ENCODE peak calls at places on chromosomes 7 and 10, in six cellular contexts. O is upper lobe of left lung, Z is left ventricle myocardium inferior, B is psoas muscle, G is type B pancreatic cell, P is epithelial cell of esophagus. D is an unnamed sample.

GRCh38 chr7:156065400-156065799 is 253.1 kb upstream of the SHH start:
- DNase-seq in B (no peak), P (no peak), O (no peak), G (no peak), Z (no peak), D (no peak)

GRCh38 chr7:138431517-138431916 is 28.5 kb upstream of the TRIM24 start:
- DNase-seq in G (no peak), B (no peak), P (peak; percentile 70), Z (no peak), O (no peak), D (no peak)

GRCh38 chr7:18401757-18402156 is 93.8 kb upstream of the HDAC9 start:
- DNase-seq in O (no peak), G (no peak), Z (no peak), B (no peak), P (no peak), D (no peak)

GRCh38 chr7:151142686-151143040 is 24.8 kb downstream of the GBX1 start:
- DNase-seq in B (no peak), G (no peak), O (no peak), P (no peak), Z (no peak), D (no peak)

GRCh38 chr7:69598487-69599148 is 343 bp downstream of the AUTS2 start:
- DNase-seq in P (peak; percentile 25), Z (no peak), O (no peak), B (peak; percentile 26), G (peak; percentile 70), D (peak; percentile 27)

GRCh38 chr7:11193131-11193867 is 219.6 kb downstream of the PHF14 start:
- DNase-seq in B (no peak), O (peak; percentile 58), Z (no peak), P (peak; percentile 51), G (no peak), D (no peak)

GRCh38 chr7:47414342-47415288 is 167.3 kb downstream of the TNS3 start:
- DNase-seq in P (no peak), O (no peak), Z (no peak), B (no peak), G (no peak), D (no peak)

GRCh38 chr7:106166651-106167342 is 54.7 kb upstream of the SYPL1 start:
- DNase-seq in G (no peak), Z (no peak), O (peak; percentile 49), B (no peak), P (peak; percentile 78), D (peak; percentile 70)

GRCh38 chr7:37011151-37011890 is 287.0 kb upstream of the AOAH start:
- DNase-seq in O (no peak), B (no peak), Z (no peak), G (no peak), P (no peak), D (no peak)

GRCh38 chr7:130560972-130561371 is 69.1 kb downstream of the MEST start:
- DNase-seq in O (no peak), P (peak; percentile 76), Z (no peak), G (no peak), B (no peak), D (peak; percentile 26)

GRCh38 chr7:149760538-149760937 is 12.8 kb downstream of the ZNF467 start:
- DNase-seq in P (no peak), O (no peak), G (no peak), B (no peak), Z (no peak), D (no peak)

GRCh38 chr10:123624086-123624485 is 42.1 kb upstream of the GPR26 start:
- DNase-seq in Z (no peak), O (no peak), G (no peak), P (no peak), B (no peak), D (no peak)

GRCh38 chr10:69475433-69475830 is 24.2 kb downstream of the TSPAN15 start:
- DNase-seq in B (no peak), O (no peak), P (no peak), Z (no peak), G (no peak), D (no peak)

GRCh38 chr7:38318241-38318640 is 44.8 kb upstream of the TARP start:
- DNase-seq in P (peak; percentile 13), B (no peak), Z (no peak), O (no peak), G (no peak), D (no peak)

GRCh38 chr10:31374146-31374696 is 55.2 kb downstream of the ZEB1 start:
- DNase-seq in O (no peak), P (no peak), B (no peak), Z (no peak), G (no peak), D (no peak)

GRCh38 chr10:122165492-122165832 is 105.6 kb upstream of the BTBD16 start:
- DNase-seq in B (no peak), O (no peak), G (no peak), Z (no peak), P (no peak), D (no peak)

GRCh38 chr10:97916586-97916985 is 66.9 kb downstream of the GOLGA7B start:
- DNase-seq in O (no peak), P (no peak), G (no peak), Z (no peak), B (no peak), D (no peak)

GRCh38 chr7:31735991-31736982 is 49.3 kb downstream of the PPP1R17 start:
- DNase-seq in G (peak; percentile 77), O (peak; percentile 49), Z (peak; percentile 20), P (peak; percentile 75), B (peak; percentile 30), D (peak; percentile 56)

GRCh38 chr7:107696330-107696946 is 35.8 kb downstream of the SLC26A4 start:
- DNase-seq in B (no peak), G (no peak), Z (no peak), O (no peak), P (no peak), D (no peak)

GRCh38 chr7:38398725-38399321 is 125.4 kb upstream of the TARP start:
- DNase-seq in G (no peak), O (peak; percentile 70), P (peak; percentile 50), B (peak; percentile 27), Z (peak; percentile 45), D (peak; percentile 36)

GRCh38 chr10:132570771-132571564 is 33.4 kb downstream of the INPP5A start:
- DNase-seq in B (no peak), O (no peak), P (peak; percentile 85), G (no peak), Z (no peak), D (peak; percentile 80)

GRCh38 chr10:132574288-132574687 is 36.7 kb downstream of the INPP5A start:
- DNase-seq in P (no peak), Z (no peak), G (no peak), B (no peak), O (no peak), D (no peak)

GRCh38 chr10:132572545-132572937 is 35.0 kb downstream of the INPP5A start:
- DNase-seq in B (no peak), O (no peak), Z (no peak), G (no peak), P (peak; percentile 11), D (no peak)

GRCh38 chr10:132570265-132570664 is 32.7 kb downstream of the INPP5A start:
- DNase-seq in P (no peak), Z (no peak), G (no peak), B (no peak), O (no peak), D (no peak)

GRCh38 chr10:132571565-132572544 is 34.3 kb downstream of the INPP5A start:
- DNase-seq in B (peak; percentile 61), G (no peak), P (peak; percentile 94), Z (no peak), O (no peak), D (peak; percentile 98)
- TF ChIP-seq CTCF in B (no peak), G (no peak), P (no peak), Z (no peak), O (no peak), D (no peak)

DNA sequence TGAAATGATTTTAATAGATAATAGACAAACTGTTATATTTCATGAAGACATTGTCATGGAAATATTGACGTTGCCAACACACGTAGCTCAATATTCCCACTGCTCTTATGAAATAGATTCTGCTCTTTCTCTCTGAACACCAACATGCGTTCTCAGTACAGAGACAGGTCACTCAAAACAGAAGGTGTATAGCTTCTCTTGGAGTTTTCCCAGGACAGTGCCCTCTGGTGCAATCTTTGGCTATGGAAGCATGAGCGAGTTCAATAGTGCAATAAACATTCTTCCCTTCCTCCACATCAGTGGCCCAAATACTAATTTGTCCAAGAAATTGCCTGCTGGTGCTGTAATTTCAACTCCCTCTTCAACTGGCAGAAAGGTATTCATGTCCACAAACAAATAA is 145.3 kb downstream of the MAGI2 start:
- DNase-seq in O (no peak), G (no peak), B (no peak), P (peak; percentile 31), Z (no peak), D (no peak)
- TF ChIP-seq CTCF in O (no peak), G (no peak), B (no peak), P (peak; percentile 21), Z (peak; percentile 37), D (no peak)

GRCh38 chr7:134767567-134768168 is 11.8 kb upstream of the CALD1 start:
- DNase-seq in B (no peak), Z (no peak), P (no peak), G (no peak), O (no peak), D (no peak)

GRCh38 chr7:134766779-134767566 is 12.5 kb upstream of the CALD1 start:
- DNase-seq in Z (no peak), O (no peak), B (no peak), P (no peak), G (no peak), D (no peak)

GRCh38 chr7:134761206-134761786 is 18.1 kb upstream of the CALD1 start:
- DNase-seq in P (no peak), Z (no peak), G (no peak), O (no peak), B (no peak), D (no peak)

GRCh38 chr7:134764365-134764764 is 15.1 kb upstream of the CALD1 start:
- DNase-seq in O (no peak), G (no peak), Z (no peak), P (no peak), B (no peak), D (no peak)

GRCh38 chr7:134763960-134764359 is 15.5 kb upstream of the CALD1 start:
- DNase-seq in P (no peak), O (no peak), G (no peak), B (no peak), Z (peak; percentile 40), D (no peak)
- TF ChIP-seq CTCF in P (no peak), O (no peak), G (no peak), B (no peak), Z (no peak), D (no peak)

GRCh38 chr7:72334066-72334465 is 78.1 kb downstream of the CALN1 start:
- DNase-seq in Z (no peak), B (no peak), O (no peak), G (peak; percentile 15), P (no peak), D (no peak)
- TF ChIP-seq CTCF in Z (peak; percentile 8), B (no peak), O (no peak), G (peak; percentile 62), P (no peak), D (no peak)

GRCh38 chr10:61478621-61479312 is 25.6 kb upstream of the TMEM26 start:
- DNase-seq in O (no peak), G (no peak), Z (no peak), P (peak; percentile 10), B (no peak), D (no peak)
- TF ChIP-seq CTCF in O (no peak), G (no peak), Z (no peak), P (no peak), B (no peak), D (no peak)

DNA sequence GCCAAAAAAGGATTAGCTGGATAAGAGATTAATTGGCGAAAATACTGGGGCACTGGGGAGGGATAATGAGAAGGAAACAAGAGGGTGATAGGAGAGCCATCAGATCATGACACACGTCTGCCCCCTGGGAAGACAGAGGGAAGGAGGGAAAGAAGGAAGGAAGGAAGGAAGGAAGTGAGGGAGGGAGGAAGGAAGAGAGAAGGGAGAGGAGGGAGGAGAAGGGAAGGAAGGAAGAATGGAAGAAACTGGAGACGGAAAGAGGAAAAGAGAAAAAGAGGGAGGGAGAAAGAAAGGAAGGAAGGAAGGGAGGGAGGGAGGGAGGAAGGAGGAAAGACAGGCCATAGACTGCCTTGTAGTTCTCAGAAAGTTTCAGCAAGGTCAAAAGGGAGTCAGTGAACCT is 37.8 kb upstream of the WAC start:
- DNase-seq in O (no peak), P (no peak), G (no peak), B (no peak), Z (no peak), D (no peak)
- TF ChIP-seq CTCF in O (no peak), P (no peak), G (no peak), B (no peak), Z (no peak), D (no peak)